ENCODE peak calls at places on chromosomes 12 and 14, in seven cellular contexts. One of them, this sample, is unnamed.

GRCh38 chr14:70086685-70087379 is 101.9 kb downstream of the SLC8A3 start:
- DNase-seq in thoracic aorta: no peak
- DNase-seq in neural progenitor cell: peak; percentile 65
- DNase-seq in colonic mucosa: peak; percentile 33
- DNase-seq in CD4-positive, alpha-beta memory T cell: no peak
- DNase-seq in left ventricle myocardium inferior: no peak
- DNase-seq in adrenal gland: peak; percentile 56
- DNase-seq in this sample: no peak

GRCh38 chr14:26841920-26842741 is 244.3 kb upstream of the NOVA1 start:
- DNase-seq in thoracic aorta: no peak
- DNase-seq in left ventricle myocardium inferior: no peak
- DNase-seq in colonic mucosa: peak; percentile 45
- DNase-seq in neural progenitor cell: no peak
- DNase-seq in CD4-positive, alpha-beta memory T cell: no peak
- DNase-seq in adrenal gland: peak; percentile 68
- DNase-seq in this sample: no peak

GRCh38 chr14:103840016-103840415 is 7.4 kb downstream of the PPP1R13B start:
- DNase-seq in thoracic aorta: no peak
- DNase-seq in neural progenitor cell: no peak
- DNase-seq in adrenal gland: no peak
- DNase-seq in CD4-positive, alpha-beta memory T cell: no peak
- DNase-seq in colonic mucosa: no peak
- DNase-seq in left ventricle myocardium inferior: no peak
- DNase-seq in this sample: no peak

GRCh38 chr14:75944607-75945241 is 37.1 kb downstream of the TGFB3 start:
- DNase-seq in left ventricle myocardium inferior: no peak
- DNase-seq in colonic mucosa: no peak
- DNase-seq in adrenal gland: no peak
- DNase-seq in neural progenitor cell: no peak
- DNase-seq in CD4-positive, alpha-beta memory T cell: no peak
- DNase-seq in thoracic aorta: no peak
- DNase-seq in this sample: no peak

GRCh38 chr14:38125484-38125912 is 82.2 kb upstream of the SSTR1 start:
- DNase-seq in neural progenitor cell: no peak
- DNase-seq in thoracic aorta: no peak
- DNase-seq in CD4-positive, alpha-beta memory T cell: no peak
- DNase-seq in left ventricle myocardium inferior: no peak
- DNase-seq in adrenal gland: no peak
- DNase-seq in colonic mucosa: no peak
- DNase-seq in this sample: no peak

GRCh38 chr12:121465921-121466799 is 66.2 kb downstream of the RNF34 start:
- DNase-seq in left ventricle myocardium inferior: no peak
- DNase-seq in CD4-positive, alpha-beta memory T cell: peak; percentile 39
- DNase-seq in colonic mucosa: no peak
- DNase-seq in neural progenitor cell: peak; percentile 49
- DNase-seq in adrenal gland: no peak
- DNase-seq in thoracic aorta: no peak
- DNase-seq in this sample: peak; percentile 18

GRCh38 chr12:115963030-115963480 is 314.4 kb downstream of the MED13L start:
- DNase-seq in thoracic aorta: no peak
- DNase-seq in left ventricle myocardium inferior: no peak
- DNase-seq in neural progenitor cell: no peak
- DNase-seq in colonic mucosa: no peak
- DNase-seq in adrenal gland: no peak
- DNase-seq in CD4-positive, alpha-beta memory T cell: no peak
- DNase-seq in this sample: no peak

GRCh38 chr12:115866909-115867525 is 410.5 kb downstream of the MED13L start:
- DNase-seq in thoracic aorta: no peak
- DNase-seq in neural progenitor cell: peak; percentile 20
- DNase-seq in left ventricle myocardium inferior: no peak
- DNase-seq in adrenal gland: no peak
- DNase-seq in colonic mucosa: peak; percentile 36
- DNase-seq in CD4-positive, alpha-beta memory T cell: no peak
- DNase-seq in this sample: no peak

GRCh38 chr12:15859136-15859535 is 23.1 kb upstream of the STRAP start:
- DNase-seq in colonic mucosa: no peak
- DNase-seq in neural progenitor cell: no peak
- DNase-seq in adrenal gland: no peak
- DNase-seq in CD4-positive, alpha-beta memory T cell: no peak
- DNase-seq in left ventricle myocardium inferior: no peak
- DNase-seq in thoracic aorta: no peak
- DNase-seq in this sample: no peak

GRCh38 chr12:2924019-2924418 is 33.3 kb downstream of the TULP3 start:
- DNase-seq in CD4-positive, alpha-beta memory T cell: no peak
- DNase-seq in adrenal gland: no peak
- DNase-seq in neural progenitor cell: no peak
- DNase-seq in thoracic aorta: no peak
- DNase-seq in left ventricle myocardium inferior: no peak
- DNase-seq in colonic mucosa: no peak
- DNase-seq in this sample: no peak

GRCh38 chr12:107405436-107405835 is 280.2 kb upstream of the PWP1 start:
- DNase-seq in adrenal gland: no peak
- DNase-seq in thoracic aorta: no peak
- DNase-seq in colonic mucosa: no peak
- DNase-seq in CD4-positive, alpha-beta memory T cell: no peak
- DNase-seq in neural progenitor cell: no peak
- DNase-seq in left ventricle myocardium inferior: peak; percentile 44
- DNase-seq in this sample: no peak

GRCh38 chr12:23342407-23342806 is 607.1 kb downstream of the SOX5 start:
- DNase-seq in adrenal gland: no peak
- DNase-seq in CD4-positive, alpha-beta memory T cell: no peak
- DNase-seq in neural progenitor cell: no peak
- DNase-seq in colonic mucosa: no peak
- DNase-seq in left ventricle myocardium inferior: no peak
- DNase-seq in thoracic aorta: no peak
- DNase-seq in this sample: no peak

GRCh38 chr12:74441872-74442271 is 95.8 kb upstream of the ATXN7L3B start:
- DNase-seq in colonic mucosa: no peak
- DNase-seq in thoracic aorta: no peak
- DNase-seq in adrenal gland: no peak
- DNase-seq in left ventricle myocardium inferior: no peak
- DNase-seq in CD4-positive, alpha-beta memory T cell: no peak
- DNase-seq in neural progenitor cell: peak; percentile 60
- DNase-seq in this sample: no peak

GRCh38 chr12:10721654-10722501 is 1.2 kb downstream of the YBX3 start:
- DNase-seq in neural progenitor cell: peak; percentile 63
- DNase-seq in colonic mucosa: peak; percentile 92
- DNase-seq in adrenal gland: peak; percentile 93
- DNase-seq in thoracic aorta: peak; percentile 92
- DNase-seq in CD4-positive, alpha-beta memory T cell: peak; percentile 66
- DNase-seq in left ventricle myocardium inferior: peak; percentile 87
- DNase-seq in this sample: peak; percentile 13

GRCh38 chr14:51004801-51005526 is 60.7 kb upstream of the PYGL start:
- DNase-seq in CD4-positive, alpha-beta memory T cell: no peak
- DNase-seq in thoracic aorta: no peak
- DNase-seq in colonic mucosa: no peak
- DNase-seq in neural progenitor cell: no peak
- DNase-seq in left ventricle myocardium inferior: no peak
- DNase-seq in adrenal gland: no peak
- DNase-seq in this sample: no peak

GRCh38 chr12:80445083-80445482 is 1.0 kb downstream of the PTPRQ start:
- DNase-seq in neural progenitor cell: no peak
- DNase-seq in colonic mucosa: no peak
- DNase-seq in CD4-positive, alpha-beta memory T cell: no peak
- DNase-seq in adrenal gland: no peak
- DNase-seq in left ventricle myocardium inferior: no peak
- DNase-seq in thoracic aorta: no peak
- DNase-seq in this sample: no peak

GRCh38 chr12:132779781-132780353 is 18.2 kb upstream of the ANKLE2 start:
- DNase-seq in left ventricle myocardium inferior: no peak
- DNase-seq in thoracic aorta: no peak
- DNase-seq in neural progenitor cell: no peak
- DNase-seq in CD4-positive, alpha-beta memory T cell: no peak
- DNase-seq in colonic mucosa: no peak
- DNase-seq in adrenal gland: no peak
- DNase-seq in this sample: no peak

GRCh38 chr12:88553941-88554658 is 26.2 kb downstream of the KITLG start:
- DNase-seq in neural progenitor cell: peak; percentile 36
- DNase-seq in CD4-positive, alpha-beta memory T cell: no peak
- DNase-seq in adrenal gland: no peak
- DNase-seq in left ventricle myocardium inferior: no peak
- DNase-seq in colonic mucosa: no peak
- DNase-seq in thoracic aorta: no peak
- DNase-seq in this sample: no peak

GRCh38 chr14:103281496-103282231 is 52.4 kb upstream of the EIF5 start:
- DNase-seq in left ventricle myocardium inferior: no peak
- DNase-seq in colonic mucosa: peak; percentile 42
- DNase-seq in neural progenitor cell: peak; percentile 48
- DNase-seq in adrenal gland: peak; percentile 78
- DNase-seq in thoracic aorta: no peak
- DNase-seq in CD4-positive, alpha-beta memory T cell: no peak
- DNase-seq in this sample: no peak

GRCh38 chr12:5200276-5201087 is 156.8 kb downstream of the KCNA5 start:
- DNase-seq in CD4-positive, alpha-beta memory T cell: no peak
- DNase-seq in colonic mucosa: peak; percentile 39
- DNase-seq in neural progenitor cell: peak; percentile 88
- DNase-seq in adrenal gland: peak; percentile 37
- DNase-seq in left ventricle myocardium inferior: peak; percentile 53
- DNase-seq in thoracic aorta: no peak
- DNase-seq in this sample: no peak

GRCh38 chr14:50814161-50814560 is 16.8 kb downstream of the NIN start:
- DNase-seq in left ventricle myocardium inferior: no peak
- DNase-seq in neural progenitor cell: no peak
- DNase-seq in CD4-positive, alpha-beta memory T cell: no peak
- DNase-seq in colonic mucosa: no peak
- DNase-seq in adrenal gland: no peak
- DNase-seq in thoracic aorta: no peak
- DNase-seq in this sample: no peak

GRCh38 chr14:100862277-100862676 is 36.4 kb downstream of the MEG3 start:
- DNase-seq in adrenal gland: peak; percentile 69
- DNase-seq in CD4-positive, alpha-beta memory T cell: no peak
- DNase-seq in colonic mucosa: no peak
- DNase-seq in left ventricle myocardium inferior: peak; percentile 2
- DNase-seq in neural progenitor cell: no peak
- DNase-seq in thoracic aorta: no peak
- DNase-seq in this sample: no peak

GRCh38 chr14:49946320-49947141 is 53.6 kb downstream of the ARF6 start:
- DNase-seq in left ventricle myocardium inferior: no peak
- DNase-seq in neural progenitor cell: no peak
- DNase-seq in adrenal gland: no peak
- DNase-seq in colonic mucosa: peak; percentile 73
- DNase-seq in CD4-positive, alpha-beta memory T cell: peak; percentile 40
- DNase-seq in thoracic aorta: no peak
- DNase-seq in this sample: no peak

GRCh38 chr12:130138478-130138877 is 23.8 kb upstream of the FZD10 start:
- DNase-seq in adrenal gland: no peak
- DNase-seq in neural progenitor cell: no peak
- DNase-seq in thoracic aorta: no peak
- DNase-seq in left ventricle myocardium inferior: no peak
- DNase-seq in colonic mucosa: no peak
- DNase-seq in CD4-positive, alpha-beta memory T cell: no peak
- DNase-seq in this sample: no peak

GRCh38 chr14:51616724-51617409 is 34.8 kb upstream of the FRMD6 start:
- DNase-seq in CD4-positive, alpha-beta memory T cell: no peak
- DNase-seq in thoracic aorta: no peak
- DNase-seq in neural progenitor cell: no peak
- DNase-seq in colonic mucosa: no peak
- DNase-seq in adrenal gland: peak; percentile 64
- DNase-seq in left ventricle myocardium inferior: no peak
- DNase-seq in this sample: no peak

GRCh38 chr14:22551597-22551982 is 37.4 kb downstream of the DAD1 start:
- DNase-seq in neural progenitor cell: no peak
- DNase-seq in CD4-positive, alpha-beta memory T cell: no peak
- DNase-seq in adrenal gland: no peak
- DNase-seq in left ventricle myocardium inferior: no peak
- DNase-seq in colonic mucosa: no peak
- DNase-seq in thoracic aorta: no peak
- DNase-seq in this sample: no peak
- H3K9me3 ChIP-seq in neural progenitor cell: no peaks in the 10 kb centered on the region
- H3K9me3 ChIP-seq in CD4-positive, alpha-beta memory T cell: no peaks in the 10 kb centered on the region
- H3K9me3 ChIP-seq in adrenal gland: no peaks in the 10 kb centered on the region
- H3K9me3 ChIP-seq in left ventricle myocardium inferior: no peaks in the 10 kb centered on the region
- H3K9me3 ChIP-seq in colonic mucosa: no peaks in the 10 kb centered on the region
- H3K9me3 ChIP-seq in thoracic aorta: no peaks in the 10 kb centered on the region
- H3K9me3 ChIP-seq in this sample: no peaks in the 10 kb centered on the region

DNA sequence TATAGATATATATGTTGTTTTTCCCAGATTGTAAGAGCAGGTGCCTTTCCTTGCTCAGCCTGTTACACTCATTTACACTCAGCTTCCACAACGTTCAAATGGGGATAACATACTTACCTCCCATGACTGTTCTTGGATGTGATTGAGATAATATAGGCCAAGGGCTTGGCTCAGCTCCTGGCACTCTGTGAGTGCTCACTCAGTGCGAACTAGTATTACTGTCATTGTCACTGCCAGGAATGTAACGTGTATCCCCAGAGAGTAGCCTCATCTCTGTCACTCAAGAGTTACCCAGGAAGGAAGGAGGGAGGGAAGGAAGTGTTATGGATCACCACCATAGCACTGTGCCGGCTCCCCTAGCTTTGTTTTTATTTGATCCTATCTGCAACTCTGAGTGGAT is 307.9 kb downstream of the PDZRN4 start:
- DNase-seq in neural progenitor cell: no peak
- DNase-seq in thoracic aorta: no peak
- DNase-seq in adrenal gland: no peak
- DNase-seq in left ventricle myocardium inferior: no peak
- DNase-seq in CD4-positive, alpha-beta memory T cell: no peak
- DNase-seq in colonic mucosa: no peak
- DNase-seq in this sample: no peak
- H3K9me3 ChIP-seq in neural progenitor cell: no peaks in the 10 kb centered on the region
- H3K9me3 ChIP-seq in thoracic aorta: no peaks in the 10 kb centered on the region
- H3K9me3 ChIP-seq in adrenal gland: no peaks in the 10 kb centered on the region
- H3K9me3 ChIP-seq in left ventricle myocardium inferior: no peaks in the 10 kb centered on the region
- H3K9me3 ChIP-seq in CD4-positive, alpha-beta memory T cell: no peaks in the 10 kb centered on the region
- H3K9me3 ChIP-seq in colonic mucosa: no peaks in the 10 kb centered on the region
- H3K9me3 ChIP-seq in this sample: no peaks in the 10 kb centered on the region

DNA sequence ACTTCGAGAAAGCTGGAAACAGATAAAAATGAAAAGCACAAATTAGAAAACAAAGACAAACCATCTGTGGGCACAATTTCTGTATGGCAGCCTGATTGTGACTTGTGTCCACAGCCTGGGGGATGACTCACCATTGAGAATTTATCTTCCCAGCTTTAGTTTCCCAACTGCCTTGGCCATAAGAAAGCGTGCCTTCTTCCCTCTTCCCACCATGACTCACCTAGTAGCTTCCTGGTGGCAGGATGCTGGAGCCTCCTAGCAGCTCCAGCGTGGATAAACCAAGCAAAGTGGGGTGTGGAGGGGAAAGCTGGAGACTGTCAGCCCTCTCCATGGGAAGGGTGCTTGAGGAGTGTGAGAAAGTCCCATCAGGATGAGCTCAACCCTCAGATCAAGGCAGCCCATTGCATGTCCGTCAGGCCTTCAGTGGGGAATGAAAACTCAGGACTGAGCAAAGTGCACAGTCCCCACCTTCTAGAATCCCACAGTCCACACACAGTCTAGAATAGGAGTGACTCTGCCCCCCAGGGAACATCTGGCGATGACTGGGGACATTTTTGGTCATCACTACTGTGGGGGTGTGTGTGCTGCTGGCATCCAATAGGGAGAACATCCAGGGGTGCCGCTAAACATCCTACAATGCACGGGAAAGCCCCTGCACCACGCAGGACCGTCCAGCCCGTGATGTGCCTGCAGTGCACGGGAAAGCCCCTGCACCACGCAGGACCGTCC is 22.4 kb upstream of the SERPINA6 start:
- DNase-seq in CD4-positive, alpha-beta memory T cell: no peak
- DNase-seq in adrenal gland: no peak
- DNase-seq in neural progenitor cell: no peak
- DNase-seq in left ventricle myocardium inferior: no peak
- DNase-seq in thoracic aorta: no peak
- DNase-seq in colonic mucosa: no peak
- DNase-seq in this sample: no peak
- H3K9me3 ChIP-seq in CD4-positive, alpha-beta memory T cell: no peaks in the 10 kb centered on the region
- H3K9me3 ChIP-seq in adrenal gland: no peaks in the 10 kb centered on the region
- H3K9me3 ChIP-seq in neural progenitor cell: no peaks in the 10 kb centered on the region
- H3K9me3 ChIP-seq in left ventricle myocardium inferior: no peaks in the 10 kb centered on the region
- H3K9me3 ChIP-seq in thoracic aorta: no peaks in the 10 kb centered on the region
- H3K9me3 ChIP-seq in colonic mucosa: no peaks in the 10 kb centered on the region
- H3K9me3 ChIP-seq in this sample: no peaks in the 10 kb centered on the region

GRCh38 chr12:30278401-30278800 is 417.3 kb downstream of the IPO8 start:
- DNase-seq in neural progenitor cell: no peak
- DNase-seq in thoracic aorta: no peak
- DNase-seq in adrenal gland: no peak
- DNase-seq in left ventricle myocardium inferior: no peak
- DNase-seq in colonic mucosa: no peak
- DNase-seq in CD4-positive, alpha-beta memory T cell: no peak
- DNase-seq in this sample: no peak
- H3K9me3 ChIP-seq in neural progenitor cell: no peaks in the 10 kb centered on the region
- H3K9me3 ChIP-seq in thoracic aorta: no peaks in the 10 kb centered on the region
- H3K9me3 ChIP-seq in adrenal gland: no peaks in the 10 kb centered on the region
- H3K9me3 ChIP-seq in left ventricle myocardium inferior: no peaks in the 10 kb centered on the region
- H3K9me3 ChIP-seq in colonic mucosa: no peaks in the 10 kb centered on the region
- H3K9me3 ChIP-seq in CD4-positive, alpha-beta memory T cell: no peaks in the 10 kb centered on the region
- H3K9me3 ChIP-seq in this sample: no peaks in the 10 kb centered on the region